ENCODE peak calls at places on chromosomes 7 and 10, in six cellular contexts. One of them, this sample, is unnamed.

GRCh38 chr10:104809288-104810090 is 168.4 kb downstream of the SORCS3 start:
- DNase-seq in MM.1S: peak
- DNase-seq in GM06990: peak
- DNase-seq in MCF 10A: peak
- DNase-seq in uterus: no peak
- DNase-seq in GM12865: peak
- DNase-seq in this sample: no peak

GRCh38 chr7:40572810-40573470 is 438.1 kb downstream of the SUGCT start:
- DNase-seq in GM12865: no peak
- DNase-seq in MM.1S: no peak
- DNase-seq in GM06990: no peak
- DNase-seq in uterus: no peak
- DNase-seq in MCF 10A: peak
- DNase-seq in this sample: no peak

GRCh38 chr7:92056276-92056675 is 78.0 kb downstream of the CYP51A1 start:
- DNase-seq in MM.1S: no peak
- DNase-seq in MCF 10A: no peak
- DNase-seq in GM12865: no peak
- DNase-seq in uterus: no peak
- DNase-seq in GM06990: no peak
- DNase-seq in this sample: no peak

GRCh38 chr7:38704041-38704547 is 72.9 kb upstream of the AMPH start:
- DNase-seq in GM12865: no peak
- DNase-seq in MCF 10A: peak
- DNase-seq in MM.1S: no peak
- DNase-seq in GM06990: no peak
- DNase-seq in uterus: no peak
- DNase-seq in this sample: no peak

GRCh38 chr10:60212195-60212594 is 177.5 kb downstream of the ANK3 start:
- DNase-seq in MCF 10A: no peak
- DNase-seq in GM12865: no peak
- DNase-seq in GM06990: no peak
- DNase-seq in uterus: no peak
- DNase-seq in MM.1S: no peak
- DNase-seq in this sample: no peak

GRCh38 chr7:3272691-3273141 is 28.3 kb upstream of the SDK1 start:
- DNase-seq in GM12865: no peak
- DNase-seq in MM.1S: no peak
- DNase-seq in uterus: no peak
- DNase-seq in MCF 10A: peak
- DNase-seq in GM06990: no peak
- DNase-seq in this sample: no peak

GRCh38 chr7:149774237-149775175 is 1.1 kb upstream of the ZNF467 start:
- DNase-seq in MM.1S: no peak
- DNase-seq in GM06990: no peak
- DNase-seq in GM12865: no peak
- DNase-seq in MCF 10A: no peak
- DNase-seq in uterus: no peak
- DNase-seq in this sample: no peak

GRCh38 chr10:23280420-23281043 is 64.1 kb downstream of the C10orf67 start:
- DNase-seq in GM06990: no peak
- DNase-seq in MCF 10A: no peak
- DNase-seq in uterus: no peak
- DNase-seq in GM12865: no peak
- DNase-seq in MM.1S: no peak
- DNase-seq in this sample: no peak

GRCh38 chr10:126459878-126460481 is 71.7 kb upstream of the ADAM12 start:
- DNase-seq in MM.1S: no peak
- DNase-seq in GM06990: no peak
- DNase-seq in uterus: no peak
- DNase-seq in MCF 10A: peak
- DNase-seq in GM12865: no peak
- DNase-seq in this sample: no peak

GRCh38 chr7:44473295-44473694 is 17.2 kb downstream of the NUDCD3 start:
- DNase-seq in GM12865: no peak
- DNase-seq in MM.1S: no peak
- DNase-seq in uterus: no peak
- DNase-seq in GM06990: no peak
- DNase-seq in MCF 10A: peak
- DNase-seq in this sample: no peak

GRCh38 chr7:125089171-125089570 is 159.5 kb upstream of the POT1 start:
- DNase-seq in GM12865: no peak
- DNase-seq in MM.1S: no peak
- DNase-seq in MCF 10A: no peak
- DNase-seq in uterus: no peak
- DNase-seq in GM06990: no peak
- DNase-seq in this sample: no peak

GRCh38 chr7:155531686-155532085 is 14.7 kb downstream of the CNPY1 start:
- DNase-seq in GM12865: no peak
- DNase-seq in MCF 10A: no peak
- DNase-seq in uterus: no peak
- DNase-seq in MM.1S: no peak
- DNase-seq in GM06990: no peak
- DNase-seq in this sample: no peak

GRCh38 chr7:110119883-110120581 is 970.9 kb upstream of the LRRN3 start:
- DNase-seq in MCF 10A: peak
- DNase-seq in MM.1S: no peak
- DNase-seq in uterus: no peak
- DNase-seq in GM06990: no peak
- DNase-seq in GM12865: no peak
- DNase-seq in this sample: no peak

DNA sequence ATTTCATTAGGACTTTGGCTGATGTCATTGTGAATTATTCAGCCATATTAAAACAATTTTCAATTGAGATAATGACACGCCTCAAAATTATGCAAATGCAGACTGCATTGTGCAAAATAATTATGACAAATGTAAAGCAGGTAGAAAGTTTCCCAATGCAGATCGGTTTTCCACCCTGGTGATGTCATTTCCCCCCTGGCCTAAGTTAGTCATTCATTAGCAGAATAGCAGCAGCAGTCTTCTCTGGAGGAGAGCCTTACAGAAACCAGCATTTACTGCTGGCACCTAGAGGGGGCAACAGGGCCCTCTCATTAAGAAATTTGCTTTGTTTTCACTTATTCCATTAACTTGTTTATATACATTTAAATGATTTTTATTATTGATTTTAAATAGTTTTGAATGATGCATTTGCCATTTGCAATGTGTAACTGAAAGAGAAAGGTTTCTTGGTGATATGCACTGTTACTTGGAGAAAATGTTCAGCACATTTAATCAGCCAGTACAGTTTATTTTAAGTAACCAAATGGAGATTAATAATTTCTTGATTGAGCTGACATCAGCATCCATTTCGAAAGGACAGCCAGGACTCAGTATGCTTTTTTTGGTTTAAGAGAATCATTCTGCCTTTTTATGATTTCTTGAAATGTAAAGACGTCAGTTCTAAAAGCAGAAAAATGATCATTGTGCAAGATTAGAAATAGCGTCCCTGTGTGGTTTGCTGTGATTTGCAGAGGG is 3.4 kb downstream of the ARID5B start:
- DNase-seq in GM06990: no peak
- DNase-seq in uterus: peak
- DNase-seq in MCF 10A: peak
- DNase-seq in MM.1S: peak
- DNase-seq in GM12865: peak
- DNase-seq in this sample: no peak
- TF ChIP-seq CTCF in GM06990: peak
- TF ChIP-seq CTCF in uterus: no peak
- TF ChIP-seq CTCF in MCF 10A: peak
- TF ChIP-seq CTCF in MM.1S: peak
- TF ChIP-seq CTCF in GM12865: peak
- TF ChIP-seq CTCF in this sample: no peak

DNA sequence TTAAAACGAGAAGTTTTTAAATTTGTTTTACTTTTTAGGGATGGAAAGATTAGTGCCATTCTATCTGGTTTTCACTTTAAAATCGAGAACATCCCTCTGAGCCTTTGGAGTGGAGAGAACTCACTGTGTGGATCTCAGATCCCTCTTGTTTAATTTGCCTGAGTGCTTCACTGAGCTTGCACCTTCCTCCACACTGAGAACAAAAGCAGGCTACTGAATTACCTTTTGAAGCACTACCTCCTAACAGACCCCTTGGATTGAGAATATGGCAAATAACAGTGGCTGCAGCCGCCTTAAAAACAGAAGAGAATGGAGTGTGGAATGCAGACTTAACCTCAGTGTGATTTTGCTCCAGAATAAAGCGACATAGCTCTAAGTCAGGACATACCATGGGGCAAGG is 204.7 kb downstream of the CNTNAP2 start:
- DNase-seq in MM.1S: no peak
- DNase-seq in GM06990: no peak
- DNase-seq in MCF 10A: no peak
- DNase-seq in uterus: no peak
- DNase-seq in GM12865: no peak
- DNase-seq in this sample: no peak
- TF ChIP-seq CTCF in MM.1S: no peak
- TF ChIP-seq CTCF in GM06990: no peak
- TF ChIP-seq CTCF in MCF 10A: no peak
- TF ChIP-seq CTCF in uterus: no peak
- TF ChIP-seq CTCF in GM12865: no peak
- TF ChIP-seq CTCF in this sample: no peak

GRCh38 chr10:7541137-7542087 is 125.4 kb downstream of the ITIH5 start:
- DNase-seq in GM12865: no peak
- DNase-seq in MCF 10A: no peak
- DNase-seq in MM.1S: no peak
- DNase-seq in uterus: peak
- DNase-seq in GM06990: no peak
- DNase-seq in this sample: peak
- TF ChIP-seq CTCF in GM12865: no peak
- TF ChIP-seq CTCF in MCF 10A: no peak
- TF ChIP-seq CTCF in MM.1S: no peak
- TF ChIP-seq CTCF in uterus: no peak
- TF ChIP-seq CTCF in GM06990: no peak
- TF ChIP-seq CTCF in this sample: no peak

DNA sequence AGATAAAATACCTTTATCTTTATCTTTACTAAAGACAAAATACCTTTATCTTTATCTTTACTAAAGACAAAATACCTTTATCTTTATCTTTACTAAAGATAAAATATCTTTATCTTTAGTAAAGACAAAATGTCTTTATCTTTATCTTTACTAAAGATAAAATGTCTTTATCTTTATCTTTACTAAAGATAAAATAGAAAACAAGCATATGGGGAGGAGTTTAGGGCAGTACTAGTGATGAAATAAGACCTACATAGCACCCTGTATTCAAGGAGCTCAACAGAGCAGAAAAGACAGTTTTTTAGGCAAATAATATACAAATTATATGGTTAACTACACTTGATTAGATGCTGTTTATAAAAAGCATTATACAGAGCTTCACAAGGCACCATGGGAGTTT is 19.3 kb downstream of the ANKRD22 start:
- DNase-seq in MM.1S: no peak
- DNase-seq in uterus: no peak
- DNase-seq in MCF 10A: no peak
- DNase-seq in GM06990: no peak
- DNase-seq in GM12865: no peak
- DNase-seq in this sample: no peak
- TF ChIP-seq CTCF in MM.1S: no peak
- TF ChIP-seq CTCF in uterus: no peak
- TF ChIP-seq CTCF in MCF 10A: no peak
- TF ChIP-seq CTCF in GM06990: no peak
- TF ChIP-seq CTCF in GM12865: no peak
- TF ChIP-seq CTCF in this sample: no peak

This sample was measured in mesothelial cell of epicardium.